ENCODE peak calls at places on chromosomes 2 and 18, in nine cellular contexts. One of them, this sample, is unnamed.

GRCh38 chr18:59318460-59318859 is at the start of gene CPLX4:
- DNase-seq in stomach: no peak
- DNase-seq in endothelial cell of umbilical vein: no peak
- DNase-seq in GM23338: no peak
- DNase-seq in sigmoid colon: no peak
- DNase-seq in spleen: no peak
- DNase-seq in K562: no peak
- DNase-seq in esophagus muscularis mucosa: no peak
- DNase-seq in breast epithelium: no peak
- DNase-seq in this sample: no peak

GRCh38 chr2:72141881-72142742 is 5.5 kb downstream of the CYP26B1 start:
- DNase-seq in GM23338: no peak
- DNase-seq in stomach: peak; percentile 13
- DNase-seq in esophagus muscularis mucosa: no peak
- DNase-seq in spleen: peak; percentile 55
- DNase-seq in breast epithelium: no peak
- DNase-seq in endothelial cell of umbilical vein: no peak
- DNase-seq in sigmoid colon: peak; percentile 52
- DNase-seq in K562: no peak
- DNase-seq in this sample: no peak

GRCh38 chr2:190180313-190181065 is 118.0 kb upstream of the MSTN start:
- DNase-seq in GM23338: peak; percentile 86
- DNase-seq in endothelial cell of umbilical vein: peak; percentile 49
- DNase-seq in spleen: peak; percentile 85
- DNase-seq in stomach: peak; percentile 57
- DNase-seq in K562: peak; percentile 83
- DNase-seq in breast epithelium: no peak
- DNase-seq in esophagus muscularis mucosa: no peak
- DNase-seq in sigmoid colon: peak; percentile 71
- DNase-seq in this sample: peak; percentile 66

GRCh38 chr2:30412392-30413321 is 34.4 kb upstream of the LCLAT1 start:
- DNase-seq in K562: no peak
- DNase-seq in sigmoid colon: peak; percentile 85
- DNase-seq in spleen: no peak
- DNase-seq in GM23338: no peak
- DNase-seq in endothelial cell of umbilical vein: no peak
- DNase-seq in esophagus muscularis mucosa: no peak
- DNase-seq in stomach: no peak
- DNase-seq in breast epithelium: no peak
- DNase-seq in this sample: no peak

GRCh38 chr2:237752761-237753165 is 45.8 kb upstream of the RBM44 start:
- DNase-seq in K562: no peak
- DNase-seq in GM23338: no peak
- DNase-seq in stomach: no peak
- DNase-seq in sigmoid colon: no peak
- DNase-seq in esophagus muscularis mucosa: no peak
- DNase-seq in endothelial cell of umbilical vein: no peak
- DNase-seq in spleen: no peak
- DNase-seq in breast epithelium: no peak
- DNase-seq in this sample: no peak

GRCh38 chr2:64274399-64275173 is 130.4 kb upstream of the PELI1 start:
- DNase-seq in endothelial cell of umbilical vein: no peak
- DNase-seq in esophagus muscularis mucosa: no peak
- DNase-seq in GM23338: no peak
- DNase-seq in breast epithelium: no peak
- DNase-seq in K562: no peak
- DNase-seq in spleen: no peak
- DNase-seq in stomach: no peak
- DNase-seq in sigmoid colon: no peak
- DNase-seq in this sample: no peak

GRCh38 chr2:201859886-201860285 is 53.5 kb downstream of the CDK15 start:
- DNase-seq in spleen: no peak
- DNase-seq in sigmoid colon: no peak
- DNase-seq in endothelial cell of umbilical vein: no peak
- DNase-seq in stomach: no peak
- DNase-seq in breast epithelium: no peak
- DNase-seq in esophagus muscularis mucosa: no peak
- DNase-seq in K562: no peak
- DNase-seq in GM23338: no peak
- DNase-seq in this sample: no peak

GRCh38 chr2:26982102-26982742 is 11.8 kb downstream of the MAPRE3 start:
- DNase-seq in stomach: peak; percentile 92
- DNase-seq in GM23338: peak; percentile 58
- DNase-seq in endothelial cell of umbilical vein: peak; percentile 72
- DNase-seq in K562: peak; percentile 53
- DNase-seq in sigmoid colon: peak; percentile 90
- DNase-seq in esophagus muscularis mucosa: peak; percentile 93
- DNase-seq in breast epithelium: peak; percentile 86
- DNase-seq in spleen: no peak
- DNase-seq in this sample: peak; percentile 87

GRCh38 chr18:5164903-5165302 is 32.2 kb downstream of the AKAIN1 start:
- DNase-seq in K562: no peak
- DNase-seq in stomach: no peak
- DNase-seq in endothelial cell of umbilical vein: no peak
- DNase-seq in breast epithelium: no peak
- DNase-seq in GM23338: no peak
- DNase-seq in sigmoid colon: no peak
- DNase-seq in esophagus muscularis mucosa: no peak
- DNase-seq in spleen: no peak
- DNase-seq in this sample: no peak

GRCh38 chr2:129056309-129056958 is 737.8 kb upstream of the HS6ST1 start:
- DNase-seq in esophagus muscularis mucosa: no peak
- DNase-seq in breast epithelium: peak; percentile 58
- DNase-seq in endothelial cell of umbilical vein: no peak
- DNase-seq in spleen: peak; percentile 60
- DNase-seq in stomach: no peak
- DNase-seq in GM23338: no peak
- DNase-seq in K562: no peak
- DNase-seq in sigmoid colon: no peak
- DNase-seq in this sample: no peak

GRCh38 chr18:59085797-59086196 is 53.9 kb upstream of the SEC11C start:
- DNase-seq in sigmoid colon: no peak
- DNase-seq in breast epithelium: no peak
- DNase-seq in spleen: no peak
- DNase-seq in stomach: no peak
- DNase-seq in GM23338: no peak
- DNase-seq in K562: no peak
- DNase-seq in esophagus muscularis mucosa: no peak
- DNase-seq in endothelial cell of umbilical vein: peak; percentile 41
- DNase-seq in this sample: no peak

GRCh38 chr2:2147024-2147900 is 183.8 kb downstream of the MYT1L start:
- DNase-seq in GM23338: peak; percentile 28
- DNase-seq in breast epithelium: no peak
- DNase-seq in esophagus muscularis mucosa: no peak
- DNase-seq in stomach: no peak
- DNase-seq in sigmoid colon: no peak
- DNase-seq in endothelial cell of umbilical vein: no peak
- DNase-seq in spleen: no peak
- DNase-seq in K562: no peak
- DNase-seq in this sample: no peak

GRCh38 chr2:174328309-174329156 is 6.2 kb upstream of the SP9 start:
- DNase-seq in esophagus muscularis mucosa: no peak
- DNase-seq in spleen: no peak
- DNase-seq in sigmoid colon: no peak
- DNase-seq in stomach: no peak
- DNase-seq in endothelial cell of umbilical vein: no peak
- DNase-seq in GM23338: peak; percentile 74
- DNase-seq in breast epithelium: no peak
- DNase-seq in K562: no peak
- DNase-seq in this sample: no peak

GRCh38 chr2:169091761-169092523 is 22.6 kb downstream of the DHRS9 start:
- DNase-seq in K562: no peak
- DNase-seq in sigmoid colon: no peak
- DNase-seq in breast epithelium: peak; percentile 62
- DNase-seq in endothelial cell of umbilical vein: no peak
- DNase-seq in stomach: peak; percentile 74
- DNase-seq in spleen: no peak
- DNase-seq in esophagus muscularis mucosa: peak; percentile 53
- DNase-seq in GM23338: no peak
- DNase-seq in this sample: no peak

DNA sequence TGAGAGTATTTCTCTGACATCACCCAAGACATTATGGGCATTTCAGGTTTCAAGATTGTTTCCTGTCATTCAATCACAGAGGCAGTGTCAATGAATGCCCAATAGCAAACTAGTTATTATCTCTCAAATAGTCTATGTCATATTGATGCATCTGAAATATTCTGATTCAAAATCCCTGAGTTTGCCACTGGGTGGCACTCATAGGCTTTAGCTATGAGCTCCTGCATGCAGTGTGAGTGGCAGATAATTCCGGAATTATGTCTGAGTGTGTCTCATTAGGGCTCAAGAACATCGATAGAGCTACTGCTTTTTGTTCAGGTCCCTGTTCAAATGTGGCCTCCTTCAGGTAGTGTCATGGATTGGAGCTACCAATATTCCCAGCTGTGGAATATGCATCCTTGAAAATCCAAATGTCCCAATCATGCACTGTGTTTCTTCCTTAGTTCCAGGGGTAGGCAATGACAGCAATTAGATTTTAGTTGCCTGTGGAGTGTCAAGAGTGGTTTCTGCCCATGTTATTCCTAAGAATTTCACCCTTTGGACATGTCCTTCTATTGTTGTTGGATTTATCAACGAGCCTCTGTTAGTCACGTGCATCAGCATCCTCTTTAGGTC is 7.8 kb upstream of the OR6B3 start:
- DNase-seq in K562: peak; percentile 17
- DNase-seq in spleen: no peak
- DNase-seq in esophagus muscularis mucosa: no peak
- DNase-seq in stomach: no peak
- DNase-seq in endothelial cell of umbilical vein: peak; percentile 60
- DNase-seq in breast epithelium: no peak
- DNase-seq in GM23338: peak; percentile 69
- DNase-seq in sigmoid colon: no peak
- DNase-seq in this sample: no peak
- TF ChIP-seq POLR2AphosphoS5 in K562: no peak
- TF ChIP-seq POLR2AphosphoS5 in spleen: no peak
- TF ChIP-seq POLR2AphosphoS5 in esophagus muscularis mucosa: no peak
- TF ChIP-seq POLR2AphosphoS5 in stomach: no peak
- TF ChIP-seq POLR2AphosphoS5 in endothelial cell of umbilical vein: no peak
- TF ChIP-seq POLR2AphosphoS5 in breast epithelium: no peak
- TF ChIP-seq POLR2AphosphoS5 in GM23338: no peak
- TF ChIP-seq POLR2AphosphoS5 in sigmoid colon: no peak
- TF ChIP-seq POLR2AphosphoS5 in this sample: no peak

GRCh38 chr18:46411862-46412690 is 244.9 kb downstream of the LOXHD1 start:
- DNase-seq in sigmoid colon: peak; percentile 84
- DNase-seq in spleen: no peak
- DNase-seq in endothelial cell of umbilical vein: no peak
- DNase-seq in breast epithelium: no peak
- DNase-seq in esophagus muscularis mucosa: no peak
- DNase-seq in stomach: no peak
- DNase-seq in K562: no peak
- DNase-seq in GM23338: peak; percentile 34
- DNase-seq in this sample: no peak
- TF ChIP-seq POLR2AphosphoS5 in sigmoid colon: peak; percentile 62
- TF ChIP-seq POLR2AphosphoS5 in spleen: no peak
- TF ChIP-seq POLR2AphosphoS5 in endothelial cell of umbilical vein: no peak
- TF ChIP-seq POLR2AphosphoS5 in breast epithelium: no peak
- TF ChIP-seq POLR2AphosphoS5 in esophagus muscularis mucosa: peak; percentile 41
- TF ChIP-seq POLR2AphosphoS5 in stomach: peak; percentile 38
- TF ChIP-seq POLR2AphosphoS5 in K562: no peak
- TF ChIP-seq POLR2AphosphoS5 in GM23338: no peak
- TF ChIP-seq POLR2AphosphoS5 in this sample: no peak

DNA sequence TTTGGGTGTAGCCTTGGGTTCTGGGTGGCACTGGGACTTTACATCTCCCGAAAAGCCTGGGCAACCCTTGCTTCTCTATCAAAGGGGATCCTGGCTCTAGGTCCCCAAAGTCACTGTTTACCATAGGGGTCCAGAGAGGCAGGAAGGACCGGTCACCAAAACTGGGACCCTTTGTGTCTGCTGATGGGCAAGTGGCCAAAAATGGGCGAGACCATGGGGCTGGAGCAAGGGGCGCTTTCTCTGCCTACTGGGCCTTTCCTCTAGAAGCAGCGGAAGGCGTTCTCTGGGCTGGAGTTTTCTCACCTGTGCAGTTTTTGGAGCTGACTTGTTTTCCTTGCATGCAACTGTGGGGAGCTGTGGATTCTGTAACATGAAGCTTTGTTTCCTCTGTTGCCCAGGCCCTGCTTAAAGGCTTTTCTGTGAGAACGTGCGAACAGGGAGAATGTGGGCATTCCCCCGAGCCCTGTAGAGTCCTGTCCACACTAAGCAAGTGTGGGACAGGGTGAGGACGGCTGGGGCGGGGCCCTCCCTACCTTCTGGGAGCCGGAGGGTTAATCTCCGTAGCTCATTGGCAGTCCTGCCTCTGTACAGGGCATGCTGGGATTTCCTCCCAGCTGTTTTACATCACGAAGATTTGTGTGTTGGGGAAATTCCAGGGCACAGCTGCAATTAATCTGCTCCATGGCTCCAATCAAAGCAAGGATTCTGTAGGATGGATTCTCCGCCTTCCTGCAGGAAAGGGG is 50.2 kb downstream of the TGOLN2 start:
- DNase-seq in stomach: no peak
- DNase-seq in GM23338: peak; percentile 47
- DNase-seq in spleen: no peak
- DNase-seq in esophagus muscularis mucosa: no peak
- DNase-seq in K562: no peak
- DNase-seq in breast epithelium: no peak
- DNase-seq in endothelial cell of umbilical vein: peak; percentile 49
- DNase-seq in sigmoid colon: peak; percentile 75
- DNase-seq in this sample: no peak
- TF ChIP-seq POLR2AphosphoS5 in stomach: peak; percentile 71
- TF ChIP-seq POLR2AphosphoS5 in GM23338: no peak
- TF ChIP-seq POLR2AphosphoS5 in spleen: peak; percentile 83
- TF ChIP-seq POLR2AphosphoS5 in esophagus muscularis mucosa: peak; percentile 78
- TF ChIP-seq POLR2AphosphoS5 in K562: no peak
- TF ChIP-seq POLR2AphosphoS5 in breast epithelium: no peak
- TF ChIP-seq POLR2AphosphoS5 in endothelial cell of umbilical vein: no peak
- TF ChIP-seq POLR2AphosphoS5 in sigmoid colon: peak; percentile 84
- TF ChIP-seq POLR2AphosphoS5 in this sample: no peak

GRCh38 chr2:145930318-145930717 is 1410.4 kb upstream of the ZEB2 start:
- DNase-seq in sigmoid colon: no peak
- DNase-seq in endothelial cell of umbilical vein: no peak
- DNase-seq in esophagus muscularis mucosa: no peak
- DNase-seq in K562: no peak
- DNase-seq in breast epithelium: no peak
- DNase-seq in spleen: no peak
- DNase-seq in stomach: no peak
- DNase-seq in GM23338: peak; percentile 28
- DNase-seq in this sample: no peak

GRCh38 chr2:145927398-145927951 is 1407.6 kb upstream of the ZEB2 start:
- DNase-seq in spleen: no peak
- DNase-seq in GM23338: no peak
- DNase-seq in endothelial cell of umbilical vein: no peak
- DNase-seq in stomach: no peak
- DNase-seq in breast epithelium: no peak
- DNase-seq in esophagus muscularis mucosa: no peak
- DNase-seq in sigmoid colon: no peak
- DNase-seq in K562: no peak
- DNase-seq in this sample: no peak

DNA sequence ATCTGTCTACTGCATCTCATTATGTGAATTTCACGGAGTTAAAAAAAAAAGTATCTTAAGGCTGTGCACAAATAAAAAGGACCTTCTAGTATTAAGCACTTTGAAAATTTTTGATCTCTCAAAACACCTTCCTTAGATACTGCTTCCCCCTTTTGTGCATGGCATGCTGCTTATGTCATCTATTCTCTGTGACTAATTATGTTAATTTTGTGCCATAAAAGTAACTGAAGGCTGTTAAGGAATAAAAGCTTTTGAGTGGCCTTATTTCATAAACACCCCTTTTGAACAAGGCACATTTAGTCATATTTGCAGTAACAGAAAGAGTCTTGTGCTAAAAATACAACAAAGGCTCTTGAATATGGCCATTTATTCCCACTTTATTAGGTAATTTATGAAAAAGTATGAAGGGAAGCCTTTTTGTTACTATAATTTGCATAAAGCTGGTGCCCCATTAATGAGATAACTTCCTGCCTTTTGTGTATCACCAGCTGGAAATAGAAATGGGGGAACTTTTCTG is 1412.0 kb upstream of the ZEB2 start:
- DNase-seq in sigmoid colon: no peak
- DNase-seq in K562: no peak
- DNase-seq in spleen: no peak
- DNase-seq in stomach: no peak
- DNase-seq in GM23338: no peak
- DNase-seq in esophagus muscularis mucosa: no peak
- DNase-seq in breast epithelium: no peak
- DNase-seq in endothelial cell of umbilical vein: no peak
- DNase-seq in this sample: no peak
- TF ChIP-seq POLR2AphosphoS5 in sigmoid colon: no peak
- TF ChIP-seq POLR2AphosphoS5 in K562: no peak
- TF ChIP-seq POLR2AphosphoS5 in spleen: no peak
- TF ChIP-seq POLR2AphosphoS5 in stomach: no peak
- TF ChIP-seq POLR2AphosphoS5 in GM23338: no peak
- TF ChIP-seq POLR2AphosphoS5 in esophagus muscularis mucosa: no peak
- TF ChIP-seq POLR2AphosphoS5 in breast epithelium: no peak
- TF ChIP-seq POLR2AphosphoS5 in endothelial cell of umbilical vein: no peak
- TF ChIP-seq POLR2AphosphoS5 in this sample: no peak

This sample was measured in upper lobe of left lung.